ENCODE peak calls at places on chromosomes 3 and 15, in eight cellular contexts. X, B, O, M, A, J, V and F are unnamed samples. For H3K27me3, the result is how much of the 10 kb centered on the place peaks cover.

GRCh38 chr15:94592495-94592894 is 361.1 kb downstream of the MCTP2 start:
- DNase-seq in X (no peak), B (peak), O (no peak), M (no peak), A (no peak), J (no peak), V (no peak), F (no peak)

GRCh38 chr3:122988507-122988906 is 39.1 kb downstream of the SEMA5B start:
- DNase-seq in X (no peak), B (no peak), O (peak), M (no peak), A (no peak), J (no peak), V (no peak), F (no peak)

GRCh38 chr3:159830523-159831151 is 158.0 kb upstream of the IL12A start:
- DNase-seq in X (no peak), B (no peak), O (no peak), M (no peak), A (no peak), J (no peak), V (no peak), F (no peak)

GRCh38 chr3:67292356-67293225 is 294.5 kb downstream of the KBTBD8 start:
- DNase-seq in X (peak), B (peak), O (no peak), M (no peak), A (no peak), J (peak), V (peak), F (peak)

GRCh38 chr3:82474711-82475110 is 713.3 kb upstream of the GBE1 start:
- DNase-seq in X (no peak), B (no peak), O (no peak), M (no peak), A (no peak), J (no peak), V (no peak), F (no peak)

GRCh38 chr15:85947936-85948335 is 131.7 kb upstream of the AGBL1 start:
- DNase-seq in X (no peak), B (no peak), O (no peak), M (no peak), A (no peak), J (no peak), V (no peak), F (no peak)

GRCh38 chr3:72086051-72086711 is 301.2 kb upstream of the PROK2 start:
- DNase-seq in X (no peak), B (no peak), O (no peak), M (no peak), A (no peak), J (no peak), V (no peak), F (no peak)

GRCh38 chr3:9079674-9080073 is 116.4 kb upstream of the RAD18 start:
- DNase-seq in X (no peak), B (no peak), O (no peak), M (no peak), A (no peak), J (no peak), V (no peak), F (no peak)

GRCh38 chr3:49158108-49158709 is 7.9 kb downstream of the CCDC71 start:
- DNase-seq in X (peak), B (no peak), O (peak), M (no peak), A (peak), J (peak), V (peak), F (peak)

GRCh38 chr3:82011336-82011735 is 249.9 kb upstream of the GBE1 start:
- DNase-seq in X (no peak), B (no peak), O (no peak), M (no peak), A (no peak), J (no peak), V (no peak), F (no peak)

GRCh38 chr3:54999159-54999558 is 71.3 kb upstream of the LRTM1 start:
- DNase-seq in X (no peak), B (no peak), O (no peak), M (no peak), A (no peak), J (peak), V (no peak), F (no peak)

GRCh38 chr3:42911551-42911950 is 5.6 kb downstream of the ZNF662 start:
- DNase-seq in X (no peak), B (no peak), O (no peak), M (no peak), A (no peak), J (no peak), V (no peak), F (no peak)

GRCh38 chr3:133295199-133295901 is 104.5 kb upstream of the BFSP2 start:
- DNase-seq in X (no peak), B (no peak), O (no peak), M (no peak), A (peak), J (no peak), V (no peak), F (no peak)

GRCh38 chr15:90086868-90087268 is 15.4 kb downstream of the IDH2 start:
- DNase-seq in X (peak), B (no peak), O (peak), M (no peak), A (no peak), J (peak), V (no peak), F (no peak)

GRCh38 chr3:149479621-149480325 is 5.3 kb downstream of the TM4SF4 start:
- DNase-seq in X (no peak), B (no peak), O (no peak), M (no peak), A (no peak), J (no peak), V (no peak), F (no peak)

GRCh38 chr3:139182143-139182542 is 137.5 kb upstream of the PRR23C start:
- DNase-seq in X (no peak), B (no peak), O (no peak), M (no peak), A (no peak), J (no peak), V (no peak), F (no peak)

GRCh38 chr3:48086736-48087470 is 70.7 kb upstream of the MAP4 start:
- DNase-seq in X (no peak), B (no peak), O (no peak), M (no peak), A (no peak), J (peak), V (no peak), F (no peak)

GRCh38 chr3:127786358-127787070 is 35.8 kb downstream of the MGLL start:
- DNase-seq in X (peak), B (peak), O (peak), M (peak), A (no peak), J (no peak), V (peak), F (peak)

GRCh38 chr3:150509780-150510179 is 36.5 kb downstream of the SERP1 start:
- DNase-seq in X (no peak), B (no peak), O (no peak), M (no peak), A (no peak), J (no peak), V (no peak), F (no peak)

DNA sequence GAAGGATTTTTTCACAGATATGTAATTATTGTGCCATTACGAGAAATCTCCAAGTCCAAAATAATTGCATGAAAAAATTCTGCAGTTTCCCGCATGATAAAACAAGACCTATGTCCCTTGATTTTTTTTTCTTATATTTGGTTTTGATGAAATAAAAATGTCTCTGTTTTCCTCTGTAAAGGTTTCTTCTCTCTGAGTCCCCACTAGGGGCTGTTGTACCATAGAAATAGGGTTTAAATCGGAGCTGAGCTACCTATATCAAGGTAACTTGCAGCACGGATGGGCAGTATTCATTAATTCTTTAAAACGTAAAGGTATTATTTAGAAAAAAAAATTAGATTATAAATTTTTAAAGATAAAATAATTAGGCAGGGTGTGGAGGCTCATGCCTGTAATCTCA is 66.6 kb upstream of the IGF1R start:
- DNase-seq in X (no peak), B (no peak), O (no peak), M (no peak), A (no peak), J (no peak), V (no peak), F (no peak)
- H3K27me3 ChIP-seq in X (half or more), B (half or more), O (under half), M (under half), A (under half), J (under half), V (half or more), F (under half)

GRCh38 chr15:78142332-78142731 is 6.8 kb upstream of the IDH3A start:
- DNase-seq in X (no peak), B (no peak), O (no peak), M (no peak), A (no peak), J (no peak), V (peak), F (no peak)
- TF ChIP-seq EP300 in X (no peak), B (no peak), O (no peak), M (no peak), A (no peak), J (no peak), V (no peak), F (no peak)

DNA sequence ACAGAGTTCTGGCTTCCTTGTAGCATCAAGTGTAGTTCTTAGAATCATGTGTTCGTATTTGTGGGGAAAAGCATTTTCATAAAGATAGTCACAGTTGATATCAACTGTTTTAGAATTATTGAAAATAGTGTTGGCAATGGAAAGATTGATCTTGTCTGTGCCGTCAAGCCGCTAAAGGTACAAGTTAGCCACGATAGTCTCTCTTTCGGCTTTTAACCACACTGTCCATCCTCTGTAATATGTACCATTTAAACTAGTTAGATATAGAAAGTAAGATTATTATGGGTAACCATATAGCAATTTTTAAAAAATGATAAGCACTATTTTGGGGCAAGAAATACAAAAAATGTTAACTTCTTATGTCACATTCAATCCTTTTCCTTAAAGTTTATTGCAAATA is 8.7 kb downstream of the ZIC1 start:
- DNase-seq in X (no peak), B (no peak), O (no peak), M (no peak), A (no peak), J (no peak), V (no peak), F (no peak)
- H3K27me3 ChIP-seq in X (half or more), B (half or more), O (half or more), M (under half), A (under half), J (under half), V (half or more), F (under half)

GRCh38 chr3:62178032-62178431 is 195.3 kb downstream of the FEZF2 start:
- DNase-seq in X (no peak), B (no peak), O (no peak), M (no peak), A (no peak), J (no peak), V (no peak), F (no peak)

GRCh38 chr3:62175161-62175560 is 198.2 kb downstream of the FEZF2 start:
- DNase-seq in X (no peak), B (no peak), O (no peak), M (no peak), A (no peak), J (no peak), V (no peak), F (no peak)

GRCh38 chr3:62172199-62172598 is 201.2 kb downstream of the FEZF2 start:
- DNase-seq in X (no peak), B (no peak), O (no peak), M (no peak), A (no peak), J (no peak), V (no peak), F (no peak)

GRCh38 chr3:62171789-62172188 is 201.6 kb downstream of the FEZF2 start:
- DNase-seq in X (no peak), B (no peak), O (no peak), M (no peak), A (no peak), J (no peak), V (no peak), F (no peak)

DNA sequence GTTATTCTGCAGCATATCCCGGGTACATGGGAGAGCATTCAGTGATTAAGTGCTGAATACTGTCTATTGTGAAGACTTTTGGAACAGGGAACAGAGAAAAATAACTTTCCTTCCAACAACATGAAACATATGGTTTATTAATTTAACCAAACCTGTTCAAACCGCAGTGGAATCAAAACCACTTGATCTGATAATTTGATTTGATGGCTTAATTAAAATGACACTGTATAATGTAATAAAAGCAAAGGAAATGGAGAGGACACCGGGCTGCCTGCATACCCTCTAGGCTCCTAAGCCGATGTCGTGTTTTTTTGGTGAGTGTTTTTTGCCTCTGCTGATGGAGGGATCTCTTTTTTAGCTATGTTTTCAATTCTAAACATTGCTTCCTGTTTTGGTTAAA is 199.2 kb downstream of the FEZF2 start:
- DNase-seq in X (no peak), B (no peak), O (peak), M (no peak), A (no peak), J (no peak), V (no peak), F (no peak)
- TF ChIP-seq EP300 in X (no peak), B (no peak), O (no peak), M (no peak), A (no peak), J (no peak), V (no peak), F (no peak)